ENCODE peak calls at places on chromosomes 13 and 19, in eight cellular contexts. I, P, B, D, S, C, F and X are unnamed samples.

GRCh38 chr13:109162248-109163051 is 533.0 kb downstream of the MYO16 start:
- DNase-seq in I (no peak), P (no peak), B (no peak), D (no peak), S (no peak), C (no peak), F (peak; percentile 73), X (no peak)

GRCh38 chr13:38518328-38518727 is 168.5 kb upstream of the FREM2 start:
- DNase-seq in I (no peak), P (no peak), B (no peak), D (no peak), S (no peak), C (no peak), F (no peak), X (no peak)

GRCh38 chr13:45728759-45729158 is 26.6 kb downstream of the CBY2 start:
- DNase-seq in I (no peak), P (peak; percentile 7), B (no peak), D (no peak), S (no peak), C (no peak), F (peak; percentile 4), X (peak; percentile 46)

GRCh38 chr19:1473424-1473851 is 5.6 kb downstream of the C19orf25 start:
- DNase-seq in I (no peak), P (no peak), B (no peak), D (no peak), S (no peak), C (no peak), F (no peak), X (no peak)

GRCh38 chr13:39656325-39656677 is 839 bp downstream of the COG6 start:
- DNase-seq in I (no peak), P (peak; percentile 6), B (no peak), D (no peak), S (peak; percentile 6), C (peak; percentile 5), F (no peak), X (no peak)

GRCh38 chr13:111177081-111177711 is 62.1 kb downstream of the ARHGEF7 start:
- DNase-seq in I (peak; percentile 82), P (peak; percentile 84), B (peak; percentile 75), D (no peak), S (peak; percentile 83), C (peak; percentile 68), F (no peak), X (peak; percentile 87)

GRCh38 chr13:75993246-75993645 is 357.1 kb downstream of the LMO7 start:
- DNase-seq in I (no peak), P (no peak), B (no peak), D (no peak), S (no peak), C (no peak), F (peak; percentile 49), X (no peak)

GRCh38 chr13:51501592-51502205 is 48.9 kb upstream of the INTS6 start:
- DNase-seq in I (no peak), P (peak; percentile 36), B (no peak), D (no peak), S (peak; percentile 65), C (peak; percentile 70), F (peak; percentile 65), X (no peak)

GRCh38 chr19:3479819-3480215 is 508 bp downstream of the SMIM24 start:
- DNase-seq in I (no peak), P (no peak), B (no peak), D (no peak), S (no peak), C (no peak), F (no peak), X (no peak)

GRCh38 chr13:32175943-32176342 is 139.2 kb downstream of the ZAR1L start:
- DNase-seq in I (no peak), P (no peak), B (no peak), D (no peak), S (no peak), C (no peak), F (no peak), X (no peak)

GRCh38 chr19:19747357-19748220 is 14.7 kb upstream of the ZNF14 start:
- DNase-seq in I (no peak), P (no peak), B (no peak), D (peak; percentile 20), S (no peak), C (no peak), F (no peak), X (peak; percentile 57)

GRCh38 chr19:23254141-23254910 is 4.1 kb upstream of the ZNF724 start:
- DNase-seq in I (no peak), P (no peak), B (no peak), D (no peak), S (no peak), C (no peak), F (no peak), X (no peak)

GRCh38 chr19:23255700-23256099 is 5.5 kb upstream of the ZNF724 start:
- DNase-seq in I (no peak), P (no peak), B (no peak), D (no peak), S (no peak), C (no peak), F (no peak), X (no peak)

DNA sequence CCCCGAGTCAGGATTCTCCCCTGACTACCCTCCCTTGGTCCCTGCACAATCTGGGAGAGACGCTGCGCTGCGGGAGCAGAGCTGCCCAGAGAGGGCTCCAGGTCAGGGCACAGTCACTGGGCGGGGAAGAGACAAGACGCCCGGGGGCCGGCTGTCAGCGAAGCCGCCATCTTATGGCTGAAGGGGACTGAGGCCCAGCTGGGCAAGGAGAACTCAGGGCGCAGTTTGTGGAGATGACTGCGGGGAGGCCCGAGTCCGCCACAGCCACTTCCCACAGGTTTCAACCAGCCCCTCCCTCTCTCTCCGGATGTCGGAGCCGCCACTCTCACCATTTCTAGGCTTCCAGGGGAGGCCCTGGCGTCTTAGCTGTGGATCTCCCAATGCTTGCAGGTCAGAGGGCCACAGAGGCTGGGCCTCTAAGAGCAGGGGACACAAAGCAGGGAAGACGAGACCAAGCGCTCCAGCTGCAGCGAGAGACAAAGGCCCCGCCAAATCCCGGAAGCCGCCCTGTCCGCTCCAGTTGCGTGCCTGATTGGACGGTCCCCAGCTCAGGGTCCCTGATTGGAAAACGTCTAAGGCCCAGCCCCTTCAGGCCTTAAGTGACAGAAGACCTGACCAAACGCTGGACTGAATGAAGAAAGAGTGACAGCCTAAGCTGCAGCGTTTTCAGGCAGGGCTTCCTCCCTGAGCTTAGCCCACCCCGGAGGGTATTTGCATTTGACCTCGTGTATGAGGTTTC is at the start of gene ZNF724:
- DNase-seq in I (peak; percentile 95), P (peak; percentile 99), B (peak; percentile 93), D (peak; percentile 95), S (peak; percentile 98), C (peak; percentile 97), F (peak; percentile 98), X (peak; percentile 92)
- H3K4me3 ChIP-seq in I (peak within 1 kb of the TSS; percentile 69), P (peak within 1 kb of the TSS; percentile 63), B (peak within 1 kb of the TSS; percentile 78), D (peak within 1 kb of the TSS; percentile 60), S (peak within 1 kb of the TSS; percentile 76), C (peak within 1 kb of the TSS; percentile 65), F (peak within 1 kb of the TSS; percentile 92), X (peak within 1 kb of the TSS; percentile 81)

DNA sequence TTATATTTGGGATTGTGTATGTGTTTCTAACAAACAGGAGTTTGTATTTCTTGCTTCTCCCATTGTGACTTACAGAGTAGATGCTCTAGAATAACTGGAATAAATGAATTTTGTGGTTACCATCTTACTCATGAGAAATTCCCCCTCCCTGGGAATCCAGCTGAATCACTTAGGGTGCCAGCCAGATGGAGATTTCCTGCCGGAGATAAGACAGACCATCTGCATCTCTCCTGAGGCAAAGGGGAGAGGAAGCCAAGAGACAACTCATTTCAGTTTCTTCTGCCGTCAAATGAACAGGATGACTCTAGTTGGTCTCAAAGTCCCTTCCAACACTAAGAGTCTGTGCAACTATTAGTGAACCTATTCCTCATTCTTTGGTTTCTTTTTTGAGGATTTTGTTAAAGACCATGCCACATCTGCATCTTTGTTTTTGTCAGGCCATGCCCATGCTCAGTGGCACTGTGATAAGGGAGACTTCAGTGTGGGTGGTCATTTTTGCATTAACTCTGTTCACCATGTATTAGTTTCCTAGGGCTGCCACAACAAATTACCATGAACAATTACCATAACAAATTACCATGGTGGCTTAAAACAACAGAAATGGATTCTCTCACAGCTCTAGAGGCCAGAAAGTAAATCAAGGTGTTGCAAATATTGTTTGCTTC is 112.8 kb downstream of the NDFIP2 start:
- DNase-seq in I (no peak), P (peak; percentile 66), B (no peak), D (no peak), S (peak; percentile 82), C (peak; percentile 11), F (peak; percentile 40), X (no peak)
- H3K27ac ChIP-seq in I (no peak overlapping the region), P (no peak overlapping the region), B (no peak overlapping the region), D (no peak overlapping the region), S (no peak overlapping the region), C (no peak overlapping the region), F (no peak overlapping the region), X (no peak overlapping the region)

DNA sequence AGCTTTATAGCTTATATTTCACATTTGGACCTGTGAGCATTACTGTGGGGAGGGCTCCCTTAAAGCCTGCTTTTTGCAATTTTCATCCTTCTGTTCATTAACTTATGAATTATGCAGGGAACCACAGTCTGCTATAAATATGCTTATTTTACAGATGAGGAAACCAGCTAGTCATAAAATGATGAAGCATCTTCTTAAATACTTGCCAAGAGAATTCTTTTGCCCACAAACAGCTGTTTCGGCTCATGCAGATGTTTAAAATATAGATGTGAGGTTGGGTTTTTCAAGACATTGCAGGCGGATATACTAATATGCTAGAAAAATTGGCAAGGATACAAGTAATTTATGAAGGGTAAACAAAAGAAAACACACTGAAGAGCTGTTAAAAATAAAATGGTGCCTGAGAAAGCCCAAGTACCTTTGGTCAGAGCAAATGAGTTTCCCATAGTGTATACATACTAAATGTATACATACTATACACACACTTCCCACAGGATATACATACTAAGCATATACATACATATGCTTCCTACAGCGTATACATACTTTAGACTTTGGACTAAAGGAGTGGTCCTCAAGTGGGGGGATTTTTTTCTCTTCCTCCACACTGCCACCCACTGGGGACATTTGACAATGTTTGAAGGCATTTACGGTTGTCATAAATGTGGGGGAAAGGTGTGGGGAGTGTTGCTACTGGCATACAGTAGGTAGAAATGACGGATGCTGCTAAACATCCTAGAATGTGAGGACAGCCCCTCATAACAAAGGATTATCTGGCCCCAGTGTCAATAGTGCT is 164.9 kb upstream of the CSNK1A1L start:
- DNase-seq in I (no peak), P (no peak), B (no peak), D (no peak), S (no peak), C (peak; percentile 18), F (no peak), X (no peak)
- TF ChIP-seq CTCF in I (no peak), P (no peak), B (no peak), D (no peak), S (no peak), C (peak; percentile 5), F (peak; percentile 23), X (no peak)

GRCh38 chr19:44907613-44908012 is 2.0 kb downstream of the APOE start:
- DNase-seq in I (no peak), P (no peak), B (no peak), D (no peak), S (no peak), C (no peak), F (no peak), X (no peak)

GRCh38 chr19:44904426-44904994 is 1.1 kb upstream of the APOE start:
- DNase-seq in I (no peak), P (no peak), B (no peak), D (no peak), S (no peak), C (no peak), F (no peak), X (no peak)

GRCh38 chr19:44903602-44904425 is 1.8 kb upstream of the APOE start:
- DNase-seq in I (peak; percentile 65), P (peak; percentile 78), B (peak; percentile 74), D (peak; percentile 78), S (no peak), C (peak; percentile 49), F (peak; percentile 50), X (peak; percentile 84)

GRCh38 chr19:44903216-44903601 is 2.4 kb upstream of the APOE start:
- DNase-seq in I (no peak), P (no peak), B (no peak), D (no peak), S (no peak), C (no peak), F (no peak), X (no peak)

GRCh38 chr19:44905437-44906160 is at the start of gene APOE:
- DNase-seq in I (no peak), P (peak; percentile 91), B (no peak), D (no peak), S (no peak), C (no peak), F (no peak), X (no peak)
- H3K4me3 ChIP-seq in I (peak within 1 kb of the TSS; percentile 14), P (peak within 1 kb of the TSS; percentile 40), B (peak within 1 kb of the TSS; percentile 36), D (peak within 1 kb of the TSS; percentile 0), S (no peak within 1 kb of the TSS), C (peak within 1 kb of the TSS; percentile 22), F (peak within 1 kb of the TSS; percentile 30), X (peak within 1 kb of the TSS; percentile 26)